ENCODE peak calls at places on chromosomes 3 and 15, in five cellular contexts. One of them, this sample, is unnamed.

GRCh38 chr3:69819283-69819682 is 80.0 kb downstream of the MITF start:
- DNase-seq in OCI-LY7: no peak
- DNase-seq in GM23248: no peak
- DNase-seq in GM12878: no peak
- DNase-seq in hepatocyte: no peak
- DNase-seq in this sample: no peak

GRCh38 chr3:50205719-50206276 is 727 bp downstream of the SLC38A3 start:
- DNase-seq in OCI-LY7: no peak
- DNase-seq in GM23248: no peak
- DNase-seq in GM12878: no peak
- DNase-seq in hepatocyte: peak
- DNase-seq in this sample: peak

GRCh38 chr15:100131321-100132224 is 210.2 kb downstream of the ADAMTS17 start:
- DNase-seq in OCI-LY7: no peak
- DNase-seq in GM23248: no peak
- DNase-seq in GM12878: no peak
- DNase-seq in hepatocyte: peak
- DNase-seq in this sample: no peak

GRCh38 chr3:25527796-25528195 is 99.7 kb downstream of the RARB start:
- DNase-seq in OCI-LY7: no peak
- DNase-seq in GM23248: peak
- DNase-seq in GM12878: no peak
- DNase-seq in hepatocyte: no peak
- DNase-seq in this sample: no peak

GRCh38 chr15:62503451-62503850 is 338.4 kb upstream of the C2CD4B start:
- DNase-seq in OCI-LY7: no peak
- DNase-seq in GM23248: peak
- DNase-seq in GM12878: no peak
- DNase-seq in hepatocyte: peak
- DNase-seq in this sample: no peak

GRCh38 chr3:122786067-122786466 is 7.6 kb downstream of the HSPBAP1 start:
- DNase-seq in OCI-LY7: no peak
- DNase-seq in GM23248: peak
- DNase-seq in GM12878: no peak
- DNase-seq in hepatocyte: peak
- DNase-seq in this sample: no peak

GRCh38 chr3:66075281-66075680 is 36.6 kb upstream of the MAGI1 start:
- DNase-seq in OCI-LY7: no peak
- DNase-seq in GM23248: peak
- DNase-seq in GM12878: no peak
- DNase-seq in hepatocyte: no peak
- DNase-seq in this sample: no peak

GRCh38 chr3:183768114-183768513 is 57.3 kb downstream of the MAP6D1 start:
- DNase-seq in OCI-LY7: no peak
- DNase-seq in GM23248: no peak
- DNase-seq in GM12878: no peak
- DNase-seq in hepatocyte: no peak
- DNase-seq in this sample: no peak

GRCh38 chr3:63979093-63979492 is 44.2 kb downstream of the PSMD6 start:
- DNase-seq in OCI-LY7: no peak
- DNase-seq in GM23248: no peak
- DNase-seq in GM12878: no peak
- DNase-seq in hepatocyte: no peak
- DNase-seq in this sample: no peak

GRCh38 chr3:111592143-111592542 is 3.0 kb downstream of the ZBED2 start:
- DNase-seq in OCI-LY7: no peak
- DNase-seq in GM23248: no peak
- DNase-seq in GM12878: no peak
- DNase-seq in hepatocyte: no peak
- DNase-seq in this sample: no peak

GRCh38 chr15:40096094-40096876 is 12.4 kb downstream of the BMF start:
- DNase-seq in OCI-LY7: peak
- DNase-seq in GM23248: no peak
- DNase-seq in GM12878: peak
- DNase-seq in hepatocyte: no peak
- DNase-seq in this sample: no peak

GRCh38 chr3:197501879-197502620 is 53.7 kb downstream of the BDH1 start:
- DNase-seq in OCI-LY7: peak
- DNase-seq in GM23248: peak
- DNase-seq in GM12878: peak
- DNase-seq in hepatocyte: no peak
- DNase-seq in this sample: no peak

GRCh38 chr15:42024303-42024702 is 3.5 kb upstream of the PLA2G4E start:
- DNase-seq in OCI-LY7: no peak
- DNase-seq in GM23248: no peak
- DNase-seq in GM12878: no peak
- DNase-seq in hepatocyte: no peak
- DNase-seq in this sample: no peak

GRCh38 chr3:40800343-40800742 is 275.6 kb downstream of the ZNF621 start:
- DNase-seq in OCI-LY7: no peak
- DNase-seq in GM23248: peak
- DNase-seq in GM12878: no peak
- DNase-seq in hepatocyte: peak
- DNase-seq in this sample: peak

GRCh38 chr15:93046120-93046519 is 42.9 kb downstream of the RGMA start:
- DNase-seq in OCI-LY7: no peak
- DNase-seq in GM23248: no peak
- DNase-seq in GM12878: no peak
- DNase-seq in hepatocyte: no peak
- DNase-seq in this sample: no peak

GRCh38 chr15:29805043-29805707 is 17.1 kb downstream of the TJP1 start:
- DNase-seq in OCI-LY7: no peak
- DNase-seq in GM23248: peak
- DNase-seq in GM12878: no peak
- DNase-seq in hepatocyte: peak
- DNase-seq in this sample: no peak

GRCh38 chr15:77589839-77590238 is 42.9 kb downstream of the LINGO1 start:
- DNase-seq in OCI-LY7: no peak
- DNase-seq in GM23248: no peak
- DNase-seq in GM12878: no peak
- DNase-seq in hepatocyte: no peak
- DNase-seq in this sample: no peak

GRCh38 chr3:160756907-160757623 is 1.0 kb downstream of the PPM1L start:
- DNase-seq in OCI-LY7: no peak
- DNase-seq in GM23248: no peak
- DNase-seq in GM12878: no peak
- DNase-seq in hepatocyte: peak
- DNase-seq in this sample: no peak

DNA sequence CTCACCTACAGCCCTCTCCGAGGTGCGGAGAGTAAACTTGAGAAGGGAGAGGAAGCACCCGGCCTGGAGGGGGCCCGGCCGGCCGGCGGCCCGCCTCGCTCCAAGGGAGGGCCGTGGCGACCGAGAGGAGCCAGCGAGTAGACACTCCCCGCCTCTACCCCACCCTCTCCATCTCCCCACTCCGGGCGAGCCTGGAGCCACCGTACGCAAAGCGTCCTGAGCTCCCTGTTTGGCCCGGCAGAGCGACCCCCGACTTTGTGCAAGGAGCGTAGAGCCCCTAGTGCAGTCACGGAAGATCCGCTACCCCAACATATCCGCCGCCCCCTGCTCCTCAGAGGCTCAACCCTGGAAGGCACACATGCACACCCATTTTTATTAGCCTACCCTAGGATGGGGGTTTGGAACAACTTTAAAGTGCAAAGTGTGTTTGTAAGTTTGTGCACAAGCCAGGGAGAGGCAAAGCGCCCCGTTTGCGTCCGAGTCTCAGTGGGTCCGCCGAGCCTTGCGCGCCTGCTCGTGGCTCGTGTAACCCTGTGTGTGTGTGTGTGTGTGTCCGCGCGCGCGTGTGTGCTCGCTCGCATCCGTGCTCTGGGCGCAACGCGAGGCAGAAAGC is 508 bp upstream of the SMAD6 start:
- DNase-seq in OCI-LY7: no peak
- DNase-seq in GM23248: peak
- DNase-seq in GM12878: no peak
- DNase-seq in hepatocyte: no peak
- DNase-seq in this sample: peak
- H2AFZ ChIP-seq in OCI-LY7: peak
- H2AFZ ChIP-seq in GM23248: peak
- H2AFZ ChIP-seq in GM12878: peak
- H2AFZ ChIP-seq in hepatocyte: peak
- H2AFZ ChIP-seq in this sample: peak

DNA sequence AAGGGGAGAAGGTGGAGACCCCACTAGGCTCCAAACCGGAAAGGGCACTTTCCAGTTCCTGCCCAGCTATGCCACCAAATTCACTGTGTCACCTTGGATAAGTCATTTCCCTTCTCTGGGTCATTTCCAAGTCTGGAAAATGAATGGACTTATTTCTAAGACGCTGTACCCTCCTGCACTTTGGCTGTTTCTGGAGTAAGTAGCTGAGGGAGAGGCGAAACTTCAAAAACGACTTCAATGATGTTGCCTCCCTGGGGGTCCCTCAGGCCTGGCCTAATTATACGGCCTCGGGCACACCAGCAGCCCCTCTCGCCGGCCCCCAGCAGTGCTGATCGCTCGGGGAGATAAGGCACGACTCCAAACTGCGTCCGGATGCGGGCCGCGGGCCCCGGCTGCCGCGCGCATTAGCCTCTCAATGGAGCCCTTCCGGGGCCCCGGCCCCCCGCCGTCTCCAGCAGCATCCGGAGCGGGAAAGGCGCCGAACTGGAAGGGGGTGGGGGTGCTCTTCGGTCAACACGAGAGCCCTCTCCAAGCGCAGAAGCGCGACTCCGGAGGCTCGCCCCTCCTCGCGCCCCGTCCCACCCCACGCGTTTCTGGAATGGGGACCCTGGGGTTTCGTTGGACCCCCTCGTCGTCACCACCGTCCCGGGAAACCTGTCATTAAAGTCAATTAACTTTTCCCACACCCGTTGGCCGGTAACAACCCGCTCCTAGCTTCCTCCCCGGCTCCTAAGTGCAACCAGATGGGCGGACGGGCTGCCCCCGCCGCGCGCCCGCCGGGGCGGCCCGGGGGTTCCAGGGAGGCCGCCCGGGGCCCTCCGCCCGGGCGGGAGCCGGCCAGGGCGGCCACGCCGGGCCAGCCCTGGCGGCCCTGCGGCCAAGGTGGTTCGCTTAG is 4.8 kb downstream of the HES1 start:
- DNase-seq in OCI-LY7: no peak
- DNase-seq in GM23248: peak
- DNase-seq in GM12878: no peak
- DNase-seq in hepatocyte: peak
- DNase-seq in this sample: no peak
- H2AFZ ChIP-seq in OCI-LY7: peak
- H2AFZ ChIP-seq in GM23248: no peak
- H2AFZ ChIP-seq in GM12878: peak
- H2AFZ ChIP-seq in hepatocyte: no peak
- H2AFZ ChIP-seq in this sample: no peak

GRCh38 chr3:12878026-12878636 is 36.8 kb upstream of the RPL32 start:
- DNase-seq in OCI-LY7: no peak
- DNase-seq in GM23248: no peak
- DNase-seq in GM12878: no peak
- DNase-seq in hepatocyte: no peak
- DNase-seq in this sample: no peak

GRCh38 chr3:12879191-12879815 is 37.9 kb upstream of the RPL32 start:
- DNase-seq in OCI-LY7: no peak
- DNase-seq in GM23248: peak
- DNase-seq in GM12878: no peak
- DNase-seq in hepatocyte: no peak
- DNase-seq in this sample: no peak

GRCh38 chr3:12871404-12871983 is 30.1 kb upstream of the RPL32 start:
- DNase-seq in OCI-LY7: no peak
- DNase-seq in GM23248: no peak
- DNase-seq in GM12878: no peak
- DNase-seq in hepatocyte: no peak
- DNase-seq in this sample: no peak

GRCh38 chr3:12877040-12877439 is 35.7 kb upstream of the RPL32 start:
- DNase-seq in OCI-LY7: no peak
- DNase-seq in GM23248: no peak
- DNase-seq in GM12878: no peak
- DNase-seq in hepatocyte: no peak
- DNase-seq in this sample: no peak

DNA sequence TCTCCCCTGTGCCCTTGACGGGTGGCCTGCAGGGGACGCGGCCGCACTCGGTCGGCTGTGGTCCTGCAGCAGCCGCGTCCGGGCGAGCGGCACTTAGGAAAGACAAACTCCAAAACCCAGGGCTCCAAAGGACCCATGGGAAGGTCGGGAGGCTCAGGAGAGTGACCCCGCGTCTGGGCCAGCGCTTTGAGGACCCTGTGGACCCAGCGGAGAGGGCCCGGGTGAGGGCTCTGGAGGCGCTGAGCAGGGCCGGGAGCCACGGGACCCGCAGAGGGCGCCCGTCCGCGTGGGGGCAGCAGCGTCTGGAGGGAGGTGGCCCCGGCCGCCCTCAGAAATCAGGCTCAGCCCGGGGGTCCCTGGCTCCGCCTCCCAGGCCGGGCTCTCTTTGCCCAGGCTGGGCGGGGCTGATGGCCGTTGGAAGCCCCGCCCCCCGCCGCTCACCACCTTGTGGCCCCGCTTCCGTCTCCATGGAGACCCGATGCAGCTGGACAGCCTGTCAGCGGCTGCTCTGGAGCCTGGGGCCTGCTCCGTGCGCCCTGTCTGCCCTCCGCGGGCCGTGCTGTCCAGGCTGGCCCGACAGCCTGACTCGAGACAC is 34.6 kb upstream of the RPL32 start:
- DNase-seq in OCI-LY7: peak
- DNase-seq in GM23248: peak
- DNase-seq in GM12878: no peak
- DNase-seq in hepatocyte: peak
- DNase-seq in this sample: no peak
- H2AFZ ChIP-seq in OCI-LY7: no peak
- H2AFZ ChIP-seq in GM23248: no peak
- H2AFZ ChIP-seq in GM12878: no peak
- H2AFZ ChIP-seq in hepatocyte: peak
- H2AFZ ChIP-seq in this sample: no peak

GRCh38 chr15:90412356-90413194 is 24.5 kb downstream of the IQGAP1 start:
- DNase-seq in OCI-LY7: peak
- DNase-seq in GM23248: peak
- DNase-seq in GM12878: peak
- DNase-seq in hepatocyte: peak
- DNase-seq in this sample: peak

GRCh38 chr15:90408657-90409056 is 20.6 kb downstream of the IQGAP1 start:
- DNase-seq in OCI-LY7: no peak
- DNase-seq in GM23248: no peak
- DNase-seq in GM12878: no peak
- DNase-seq in hepatocyte: no peak
- DNase-seq in this sample: no peak

GRCh38 chr15:90405208-90405607 is 17.2 kb downstream of the IQGAP1 start:
- DNase-seq in OCI-LY7: no peak
- DNase-seq in GM23248: no peak
- DNase-seq in GM12878: no peak
- DNase-seq in hepatocyte: no peak
- DNase-seq in this sample: no peak

GRCh38 chr15:90411176-90411575 is 23.1 kb downstream of the IQGAP1 start:
- DNase-seq in OCI-LY7: no peak
- DNase-seq in GM23248: no peak
- DNase-seq in GM12878: no peak
- DNase-seq in hepatocyte: no peak
- DNase-seq in this sample: no peak

DNA sequence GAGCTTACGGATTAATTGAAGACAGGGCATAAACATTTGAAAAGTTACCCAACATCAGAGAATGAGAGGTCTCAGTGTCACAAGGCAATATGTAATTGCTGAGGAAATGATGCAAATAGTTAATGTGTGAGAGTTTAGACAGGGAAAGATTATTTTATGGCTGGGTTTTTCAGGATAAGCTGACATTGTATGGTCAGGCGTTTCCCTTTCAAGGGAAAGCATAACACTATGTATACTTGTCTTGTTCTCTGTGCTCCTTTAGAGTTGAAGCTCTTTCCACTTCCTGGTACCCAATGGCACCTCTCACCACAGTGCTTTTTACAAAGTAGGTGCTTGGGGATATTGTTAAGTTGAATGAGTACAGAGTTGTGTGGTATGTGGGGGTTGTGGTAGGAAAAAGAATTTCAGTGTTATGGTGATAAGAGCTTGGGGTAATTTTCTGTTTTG is 19.9 kb downstream of the IQGAP1 start:
- DNase-seq in OCI-LY7: no peak
- DNase-seq in GM23248: peak
- DNase-seq in GM12878: no peak
- DNase-seq in hepatocyte: peak
- DNase-seq in this sample: no peak
- H2AFZ ChIP-seq in OCI-LY7: no peak
- H2AFZ ChIP-seq in GM23248: no peak
- H2AFZ ChIP-seq in GM12878: no peak
- H2AFZ ChIP-seq in hepatocyte: no peak
- H2AFZ ChIP-seq in this sample: no peak